ENCODE peak calls at places on chromosome 19, in ten cellular contexts. S, Q, H, U, D, V, R, A, J and K are unnamed samples.

GRCh38 chr19:38255759-38256052 is 468 bp downstream of the PPP1R14A start:
- DNase-seq in S (no peak), Q (no peak), H (peak; percentile 6), U (no peak), D (no peak), V (no peak), R (no peak), A (no peak), J (no peak), K (no peak)

GRCh38 chr19:1112254-1113208 is 8.7 kb downstream of the GPX4 start:
- DNase-seq in S (no peak), Q (peak; percentile 86), H (no peak), U (no peak), D (no peak), V (no peak), R (no peak), A (no peak), J (no peak), K (no peak)

GRCh38 chr19:38850976-38851621 is 1.3 kb upstream of the HNRNPL start:
- DNase-seq in S (no peak), Q (peak; percentile 85), H (no peak), U (no peak), D (no peak), V (no peak), R (no peak), A (no peak), J (no peak), K (no peak)

GRCh38 chr19:40228863-40229262 is 2.4 kb upstream of the CCNP start:
- DNase-seq in S (no peak), Q (no peak), H (no peak), U (no peak), D (no peak), V (no peak), R (no peak), A (no peak), J (no peak), K (no peak)

GRCh38 chr19:6693681-6694080 is 23.7 kb upstream of the TNFSF14 start:
- DNase-seq in S (no peak), Q (peak; percentile 75), H (no peak), U (no peak), D (peak; percentile 68), V (no peak), R (no peak), A (no peak), J (no peak), K (no peak)

GRCh38 chr19:12884926-12885748 is 1.9 kb downstream of the KLF1 start:
- DNase-seq in S (no peak), Q (peak; percentile 92), H (peak; percentile 43), U (peak; percentile 76), D (peak; percentile 89), V (no peak), R (no peak), A (no peak), J (no peak), K (peak; percentile 38)

GRCh38 chr19:29743681-29744080 is 28.6 kb upstream of the C19orf12 start:
- DNase-seq in S (no peak), Q (peak; percentile 18), H (no peak), U (no peak), D (no peak), V (no peak), R (no peak), A (no peak), J (no peak), K (no peak)

GRCh38 chr19:4015705-4016402 is 8.3 kb downstream of the PIAS4 start:
- DNase-seq in S (no peak), Q (no peak), H (no peak), U (no peak), D (no peak), V (no peak), R (no peak), A (no peak), J (no peak), K (no peak)

GRCh38 chr19:41746593-41747227 is 8.6 kb upstream of the CEACAM6 start:
- DNase-seq in S (peak; percentile 28), Q (no peak), H (peak; percentile 36), U (peak; percentile 14), D (no peak), V (peak; percentile 56), R (peak; percentile 24), A (peak; percentile 4), J (peak; percentile 48), K (no peak)

GRCh38 chr19:17641181-17641580 is 47.0 kb downstream of the UNC13A start:
- DNase-seq in S (no peak), Q (no peak), H (no peak), U (no peak), D (peak; percentile 55), V (no peak), R (no peak), A (no peak), J (no peak), K (no peak)

GRCh38 chr19:48713041-48713863 is 6.3 kb downstream of the MAMSTR start:
- DNase-seq in S (no peak), Q (no peak), H (peak; percentile 27), U (no peak), D (no peak), V (no peak), R (no peak), A (no peak), J (no peak), K (no peak)

GRCh38 chr19:55319786-55320185 is 5.4 kb downstream of the TMEM150B start:
- DNase-seq in S (peak; percentile 41), Q (no peak), H (peak; percentile 30), U (no peak), D (no peak), V (no peak), R (no peak), A (no peak), J (peak; percentile 66), K (no peak)

GRCh38 chr19:32104465-32105235 is 240.8 kb upstream of the ZNF507 start:
- DNase-seq in S (peak; percentile 65), Q (no peak), H (peak; percentile 50), U (no peak), D (no peak), V (peak; percentile 89), R (peak; percentile 12), A (no peak), J (peak; percentile 60), K (no peak)

GRCh38 chr19:49125025-49125731 is 5.8 kb downstream of the PPFIA3 start:
- DNase-seq in S (no peak), Q (no peak), H (no peak), U (no peak), D (no peak), V (no peak), R (no peak), A (no peak), J (no peak), K (no peak)

GRCh38 chr19:13712767-13713201 is 51.5 kb upstream of the MRI1 start:
- DNase-seq in S (no peak), Q (no peak), H (peak; percentile 56), U (no peak), D (peak; percentile 41), V (no peak), R (no peak), A (no peak), J (no peak), K (no peak)

GRCh38 chr19:27764186-27764804 is 1448.7 kb downstream of the UQCRFS1 start:
- DNase-seq in S (no peak), Q (peak; percentile 34), H (no peak), U (no peak), D (no peak), V (no peak), R (no peak), A (no peak), J (no peak), K (no peak)

GRCh38 chr19:8209111-8209964 is at the start of gene CERS4:
- DNase-seq in S (no peak), Q (peak; percentile 87), H (peak; percentile 41), U (peak; percentile 52), D (peak; percentile 92), V (no peak), R (no peak), A (peak; percentile 15), J (peak; percentile 82), K (peak; percentile 42)

GRCh38 chr19:46626441-46626840 is 1.6 kb upstream of the PTGIR start:
- DNase-seq in S (no peak), Q (no peak), H (no peak), U (no peak), D (no peak), V (no peak), R (no peak), A (no peak), J (no peak), K (no peak)

GRCh38 chr19:17862711-17863519 is 3.2 kb downstream of the RPL18A start:
- DNase-seq in S (no peak), Q (no peak), H (no peak), U (no peak), D (no peak), V (no peak), R (no peak), A (no peak), J (no peak), K (no peak)